ENCODE peak calls at places on chromosomes 12 and 14, in four cellular contexts. Q is mesothelial cell of epicardium, W is fibroblast of lung, R is neural progenitor cell. B is an unnamed sample.
A peak's percentile ranks its signal among the peaks of the same experiment; 100 is the strongest.

GRCh38 chr12:131114331-131114730 is 160.6 kb downstream of the ADGRD1 start:
- DNase-seq in Q (no peak), R (no peak), W (no peak), B (no peak)

GRCh38 chr14:42469637-42470426 is 863.2 kb downstream of the LRFN5 start:
- DNase-seq in W (no peak), Q (no peak), R (no peak), B (no peak)

GRCh38 chr14:76951149-76951548 is 77.4 kb downstream of the IRF2BPL start:
- DNase-seq in Q (no peak), R (no peak), W (peak; percentile 60), B (no peak)

GRCh38 chr12:79006306-79006705 is 141.7 kb downstream of the SYT1 start:
- DNase-seq in Q (no peak), W (peak; percentile 54), R (no peak), B (peak; percentile 2)

GRCh38 chr14:104266643-104267575 is 128.5 kb downstream of the KIF26A start:
- DNase-seq in Q (no peak), W (no peak), R (no peak), B (no peak)

GRCh38 chr14:65228436-65228835 is 126.1 kb upstream of the MAX start:
- DNase-seq in R (no peak), W (no peak), Q (no peak), B (no peak)

GRCh38 chr14:85205875-85206274 is 324.1 kb upstream of the FLRT2 start:
- DNase-seq in W (no peak), R (no peak), Q (no peak), B (no peak)

GRCh38 chr12:110245278-110245868 is 35.7 kb upstream of the ATP2A2 start:
- DNase-seq in W (no peak), Q (no peak), R (peak; percentile 55), B (no peak)

GRCh38 chr14:99118046-99118721 is 153.8 kb downstream of the BCL11B start:
- DNase-seq in Q (no peak), R (no peak), W (no peak), B (no peak)

GRCh38 chr14:104246401-104247335 is 108.3 kb downstream of the KIF26A start:
- DNase-seq in W (no peak), R (no peak), Q (no peak), B (no peak)

GRCh38 chr12:50569876-50570275 is 65.1 kb downstream of the DIP2B start:
- DNase-seq in W (peak; percentile 35), Q (no peak), R (no peak), B (no peak)

GRCh38 chr12:97837401-97837800 is 374.8 kb downstream of the RMST start:
- DNase-seq in W (peak; percentile 67), R (no peak), Q (no peak), B (no peak)

GRCh38 chr12:92294676-92295440 is 149.2 kb upstream of the BTG1 start:
- DNase-seq in W (peak; percentile 74), Q (no peak), R (no peak), B (peak; percentile 17)

GRCh38 chr12:110270125-110270962 is 10.7 kb upstream of the ATP2A2 start:
- DNase-seq in Q (no peak), R (peak; percentile 12), W (peak; percentile 51), B (peak; percentile 49)

GRCh38 chr14:75259510-75259855 is 19.1 kb upstream of the FOS start:
- DNase-seq in W (peak; percentile 69), Q (no peak), R (no peak), B (peak; percentile 73)

GRCh38 chr14:75258803-75259509 is 19.7 kb upstream of the FOS start:
- DNase-seq in R (peak; percentile 100), W (peak; percentile 99), Q (peak; percentile 98), B (peak; percentile 100)

GRCh38 chr14:75259946-75260545 is 18.6 kb upstream of the FOS start:
- DNase-seq in Q (no peak), W (no peak), R (no peak), B (no peak)

GRCh38 chr14:75257241-75257640 is 21.4 kb upstream of the FOS start:
- DNase-seq in R (no peak), Q (no peak), W (peak; percentile 28), B (no peak)

DNA sequence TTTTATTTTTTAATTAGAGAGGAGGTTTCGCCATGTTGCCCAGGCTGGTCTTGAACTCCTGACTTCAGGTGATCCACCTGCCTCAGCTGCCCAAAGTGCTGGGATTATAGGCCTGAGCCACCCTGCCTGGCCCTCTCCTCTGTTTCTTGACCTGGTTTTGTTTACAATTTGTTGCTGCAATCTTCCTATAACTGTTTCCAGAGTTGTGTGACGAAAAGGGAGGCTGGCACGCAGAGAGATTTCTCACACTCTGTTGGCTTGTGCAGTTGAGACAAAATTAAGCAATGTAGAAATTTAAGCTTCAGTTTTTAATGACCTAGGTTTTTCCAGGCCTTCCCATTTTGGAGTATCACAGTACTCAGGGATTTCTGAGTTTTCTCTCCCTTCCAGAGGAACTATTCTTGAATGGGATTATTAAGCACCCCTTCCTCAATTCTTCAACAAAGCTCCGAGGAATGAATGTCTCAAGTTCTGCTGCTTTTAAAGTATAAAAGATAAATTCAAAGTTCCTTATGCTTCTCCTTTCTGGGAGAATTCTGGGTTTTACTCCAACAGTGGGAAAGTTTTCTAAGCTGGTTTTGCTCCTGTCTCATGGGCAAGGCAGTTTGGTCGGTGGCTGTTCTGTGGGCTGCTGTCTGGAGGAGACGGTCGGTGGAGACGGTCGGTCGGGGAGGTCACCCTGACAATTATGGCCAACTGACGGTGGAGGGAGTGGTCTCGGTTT is 20.4 kb upstream of the FOS start:
- DNase-seq in R (no peak), Q (no peak), W (peak; percentile 11), B (no peak)
- TF ChIP-seq CTCF in R (no peak), Q (no peak), W (no peak), B (no peak)

GRCh38 chr12:55979069-55979468 is 5.2 kb downstream of the RAB5B start:
- DNase-seq in Q (no peak), R (no peak), W (no peak), B (no peak)
- TF ChIP-seq CTCF in Q (no peak), R (no peak), W (no peak), B (no peak)

DNA sequence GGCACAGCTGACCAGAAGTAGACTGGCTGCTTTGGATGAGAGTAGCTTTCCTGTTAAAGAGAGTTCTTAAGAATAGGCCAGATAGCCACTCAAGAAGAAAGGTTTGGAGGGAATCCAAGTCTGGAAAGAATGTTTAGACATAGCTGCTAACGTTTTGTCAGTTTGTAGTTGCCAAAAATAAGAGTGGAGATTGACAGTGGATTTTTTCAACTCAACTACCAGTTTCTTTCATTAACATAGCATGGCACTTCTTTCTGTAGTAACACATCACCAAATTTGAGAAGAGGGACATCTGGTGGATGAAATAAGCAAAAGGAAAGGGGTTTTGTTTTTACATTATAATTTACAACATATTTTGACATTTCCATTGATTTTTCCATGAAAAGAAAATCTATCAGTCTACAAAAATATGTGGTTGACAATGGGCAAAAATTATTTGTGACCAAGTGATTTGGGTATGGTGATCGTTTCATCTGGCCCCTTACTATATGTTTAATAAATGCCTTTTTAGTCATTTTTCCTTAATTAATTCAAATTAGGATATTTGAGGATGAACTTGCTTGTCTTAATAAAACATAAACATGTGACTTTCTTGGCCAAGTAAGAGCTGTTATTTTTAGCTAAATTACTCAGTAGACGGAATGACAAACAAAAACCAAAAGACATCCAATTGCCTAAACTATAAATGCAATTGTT is 71.1 kb downstream of the PTPRR start:
- DNase-seq in Q (no peak), W (peak; percentile 32), R (no peak), B (peak; percentile 0)
- TF ChIP-seq CTCF in Q (peak; percentile 20), W (peak; percentile 28), R (peak; percentile 61), B (peak; percentile 30)

GRCh38 chr12:38926501-38926900 is 21.1 kb upstream of the CPNE8 start:
- DNase-seq in R (no peak), W (no peak), Q (no peak), B (no peak)

GRCh38 chr12:38919191-38919590 is 13.8 kb upstream of the CPNE8 start:
- DNase-seq in W (peak; percentile 24), Q (no peak), R (no peak), B (no peak)

GRCh38 chr12:38915783-38916182 is 10.4 kb upstream of the CPNE8 start:
- DNase-seq in Q (no peak), R (no peak), W (no peak), B (no peak)

DNA sequence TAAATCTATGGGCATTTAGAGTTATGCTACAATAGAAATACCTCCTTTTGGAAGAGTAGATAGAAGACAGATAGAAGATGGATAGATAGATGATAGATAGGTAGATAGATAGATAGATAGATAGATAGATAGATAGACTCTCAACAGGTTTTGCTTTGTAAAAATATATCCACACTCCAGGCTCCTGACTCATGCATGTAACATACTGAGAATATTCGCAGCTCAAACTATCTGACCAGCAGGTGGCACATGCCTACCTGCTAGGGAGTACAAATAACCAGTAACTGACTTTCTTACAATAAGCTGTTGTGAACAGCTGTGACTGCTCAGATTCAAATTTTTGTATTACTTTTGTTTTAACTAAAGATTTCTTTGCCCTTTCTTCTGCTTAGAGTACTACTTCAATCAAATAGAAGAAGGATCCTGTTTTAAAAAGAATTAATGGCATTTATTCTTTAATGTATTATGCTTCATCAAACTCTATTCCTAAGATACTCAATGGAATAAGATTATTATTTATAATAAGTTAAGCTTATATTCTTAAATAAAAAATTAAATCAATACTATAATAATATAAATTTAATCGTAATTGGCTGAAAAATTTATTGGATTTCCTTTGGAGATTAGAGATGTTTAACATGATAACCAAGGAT is 15.8 kb upstream of the CPNE8 start:
- DNase-seq in Q (no peak), W (peak; percentile 72), R (peak; percentile 72), B (peak; percentile 28)
- TF ChIP-seq CTCF in Q (peak; percentile 59), W (peak; percentile 51), R (peak; percentile 70), B (peak; percentile 61)

DNA sequence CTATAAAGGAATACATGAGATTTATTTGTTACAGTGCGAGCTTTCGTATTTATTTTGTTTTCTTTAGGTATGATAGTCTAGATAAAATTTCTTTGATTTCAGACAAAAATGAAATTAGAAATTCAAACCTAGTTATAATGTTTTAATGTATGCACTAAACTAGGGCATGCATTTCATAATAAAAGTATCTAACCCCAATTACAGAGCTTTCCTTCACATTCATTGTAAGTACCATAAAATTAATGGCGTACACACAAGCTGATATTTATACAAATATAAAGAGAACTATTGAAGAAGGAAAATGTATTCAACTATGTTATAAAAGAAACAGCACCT is 120.2 kb downstream of the GXYLT1 start:
- DNase-seq in Q (no peak), W (no peak), R (no peak), B (no peak)
- TF ChIP-seq CTCF in Q (peak; percentile 43), W (no peak), R (no peak), B (no peak)